ENCODE peak calls at places on chromosomes 4 and X, in ten cellular contexts. Q is adipocyte; G is H9; M is body of pancreas; D is Peyer's patch; C is colonic mucosa; W is left ventricle myocardium inferior; U is iPS DF 6.9; V is stomach; J is CD4-positive, alpha-beta memory T cell. O is an unnamed sample.
A peak's percentile ranks its signal among the peaks of the same experiment; 100 is the strongest.

GRCh38 chrX:40146471-40147398 is 49.0 kb upstream of the BCOR start:
- DNase-seq in Q (peak; percentile 66), G (peak; percentile 74), M (peak; percentile 51), D (no peak), C (peak; percentile 22), W (no peak), U (no peak), V (no peak), J (no peak), O (peak; percentile 65)

GRCh38 chr4:150305995-150306394 is 227.8 kb downstream of the DCLK2 start:
- DNase-seq in Q (peak; percentile 71), G (no peak), M (no peak), D (no peak), C (no peak), W (no peak), U (no peak), V (no peak), J (no peak), O (no peak)

GRCh38 chr4:1006856-1007255 is 4.6 kb upstream of the FGFRL1 start:
- DNase-seq in Q (no peak), G (no peak), M (no peak), D (no peak), C (no peak), W (no peak), U (no peak), V (no peak), J (no peak), O (no peak)

GRCh38 chr4:10196191-10196590 is 79.6 kb upstream of the WDR1 start:
- DNase-seq in Q (no peak), G (no peak), M (no peak), D (no peak), C (no peak), W (no peak), U (no peak), V (no peak), J (no peak), O (no peak)

GRCh38 chr4:61555789-61556188 is 355.7 kb downstream of the ADGRL3 start:
- DNase-seq in Q (no peak), G (no peak), M (no peak), D (no peak), C (no peak), W (no peak), U (no peak), V (peak; percentile 40), J (no peak), O (no peak)

GRCh38 chr4:128384091-128384520 is 96.5 kb upstream of the PGRMC2 start:
- DNase-seq in Q (peak; percentile 47), G (no peak), M (no peak), D (no peak), C (no peak), W (no peak), U (no peak), V (no peak), J (no peak), O (no peak)

GRCh38 chr4:133151681-133152329 is 2.7 kb downstream of the PCDH10 start:
- DNase-seq in Q (peak; percentile 63), G (peak; percentile 73), M (no peak), D (no peak), C (no peak), W (no peak), U (no peak), V (no peak), J (no peak), O (peak; percentile 45)

GRCh38 chrX:107646736-107647135 is 18.4 kb downstream of the PRPS1 start:
- DNase-seq in Q (no peak), G (no peak), M (no peak), D (no peak), C (no peak), W (no peak), U (no peak), V (no peak), J (no peak), O (no peak)

GRCh38 chr4:81493895-81494490 is 22.3 kb upstream of the RASGEF1B start:
- DNase-seq in Q (peak; percentile 41), G (no peak), M (no peak), D (no peak), C (no peak), W (no peak), U (no peak), V (no peak), J (peak; percentile 30), O (no peak)

GRCh38 chr4:119872344-119873031 is 194.2 kb downstream of the MAD2L1 start:
- DNase-seq in Q (no peak), G (no peak), M (no peak), D (no peak), C (no peak), W (no peak), U (no peak), V (no peak), J (no peak), O (no peak)

GRCh38 chr4:20444599-20445337 is 193.1 kb downstream of the SLIT2 start:
- DNase-seq in Q (peak; percentile 42), G (no peak), M (no peak), D (no peak), C (no peak), W (no peak), U (no peak), V (no peak), J (no peak), O (no peak)

GRCh38 chr4:43709443-43709842 is 739.2 kb downstream of the KCTD8 start:
- DNase-seq in Q (no peak), G (no peak), M (no peak), D (no peak), C (no peak), W (no peak), U (no peak), V (no peak), J (no peak), O (no peak)
- H3K4me1 ChIP-seq in Q (no peaks in the 10 kb centered on the region), G (no peaks in the 10 kb centered on the region), M (no peaks in the 10 kb centered on the region), D (no peaks in the 10 kb centered on the region), C (no peaks in the 10 kb centered on the region), W (no peaks in the 10 kb centered on the region), U (no peaks in the 10 kb centered on the region), V (no peaks in the 10 kb centered on the region), J (no peaks in the 10 kb centered on the region), O (no peaks in the 10 kb centered on the region)

GRCh38 chr4:113588895-113589668 is 172.5 kb downstream of the CAMK2D start:
- DNase-seq in Q (no peak), G (no peak), M (no peak), D (no peak), C (no peak), W (no peak), U (no peak), V (no peak), J (no peak), O (no peak)

GRCh38 chr4:113586072-113586471 is 175.5 kb downstream of the CAMK2D start:
- DNase-seq in Q (no peak), G (no peak), M (no peak), D (no peak), C (no peak), W (no peak), U (no peak), V (no peak), J (no peak), O (no peak)

GRCh38 chr4:113584407-113585150 is 177.0 kb downstream of the CAMK2D start:
- DNase-seq in Q (peak; percentile 61), G (peak; percentile 68), M (no peak), D (no peak), C (no peak), W (no peak), U (peak; percentile 35), V (no peak), J (no peak), O (no peak)

GRCh38 chr4:113587156-113587555 is 174.4 kb downstream of the CAMK2D start:
- DNase-seq in Q (no peak), G (no peak), M (no peak), D (no peak), C (no peak), W (no peak), U (no peak), V (no peak), J (no peak), O (no peak)

DNA sequence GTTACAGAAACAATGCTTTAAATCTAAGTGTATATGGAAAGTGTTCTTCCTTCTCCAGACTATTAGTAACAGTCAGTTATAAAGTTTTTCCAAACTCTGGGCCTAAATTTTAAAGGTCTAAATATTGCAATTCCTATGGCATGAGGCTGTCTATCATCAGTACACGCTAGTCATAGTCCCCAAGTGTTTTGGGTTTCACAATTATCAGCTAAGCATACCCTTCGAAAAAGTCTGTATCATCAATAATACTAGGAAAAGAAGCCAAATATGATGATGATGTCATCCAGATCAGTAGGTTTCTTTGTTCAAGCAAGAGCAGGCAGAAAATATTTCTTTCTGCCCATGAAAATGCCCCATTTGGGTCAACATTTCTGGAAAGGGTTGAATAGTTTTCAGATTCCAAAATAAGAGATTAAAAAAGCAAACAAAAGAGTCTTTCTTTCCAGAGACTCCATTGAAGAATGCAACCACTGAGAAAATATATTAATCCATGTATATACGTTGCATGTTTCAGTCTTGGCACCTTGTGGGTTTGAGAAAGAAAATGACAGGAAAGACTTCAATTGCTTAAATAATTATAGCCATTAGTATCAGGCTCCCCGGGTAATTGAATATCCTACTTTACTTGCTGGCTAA is 173.8 kb downstream of the CAMK2D start:
- DNase-seq in Q (no peak), G (no peak), M (no peak), D (no peak), C (no peak), W (no peak), U (no peak), V (no peak), J (no peak), O (no peak)
- H3K4me1 ChIP-seq in Q (peaks cover 69% of the 10 kb centered on the region), G (peaks cover 5% of the 10 kb centered on the region), M (peaks cover 7% of the 10 kb centered on the region), D (no peaks in the 10 kb centered on the region), C (no peaks in the 10 kb centered on the region), W (peaks cover 90% of the 10 kb centered on the region), U (peaks cover 5% of the 10 kb centered on the region), V (peaks cover 43% of the 10 kb centered on the region), J (peaks cover 3% of the 10 kb centered on the region), O (peaks cover under 1% of the 10 kb centered on the region)

GRCh38 chr4:168846414-168846813 is 163.6 kb downstream of the CBR4 start:
- DNase-seq in Q (no peak), G (no peak), M (no peak), D (no peak), C (no peak), W (no peak), U (no peak), V (no peak), J (no peak), O (no peak)
- H3K4me1 ChIP-seq in Q (peaks cover 61% of the 10 kb centered on the region), G (peaks cover 15% of the 10 kb centered on the region), M (peaks cover 6% of the 10 kb centered on the region), D (no peaks in the 10 kb centered on the region), C (no peaks in the 10 kb centered on the region), W (peaks cover 100% of the 10 kb centered on the region), U (peaks cover 8% of the 10 kb centered on the region), V (peaks cover 84% of the 10 kb centered on the region), J (no peaks in the 10 kb centered on the region), O (peaks cover 8% of the 10 kb centered on the region)

GRCh38 chr4:73518340-73518739 is 36.8 kb downstream of the AFM start:
- DNase-seq in Q (no peak), G (no peak), M (no peak), D (no peak), C (no peak), W (no peak), U (no peak), V (no peak), J (no peak), O (no peak)

GRCh38 chr4:73523126-73523525 is 41.6 kb downstream of the AFM start:
- DNase-seq in Q (no peak), G (no peak), M (no peak), D (no peak), C (no peak), W (no peak), U (no peak), V (no peak), J (no peak), O (no peak)

GRCh38 chr4:73525611-73526010 is 44.1 kb downstream of the AFM start:
- DNase-seq in Q (no peak), G (no peak), M (no peak), D (no peak), C (no peak), W (no peak), U (no peak), V (no peak), J (no peak), O (no peak)

GRCh38 chr4:73520821-73521220 is 39.3 kb downstream of the AFM start:
- DNase-seq in Q (peak; percentile 17), G (peak; percentile 52), M (no peak), D (no peak), C (no peak), W (no peak), U (peak; percentile 13), V (no peak), J (no peak), O (no peak)
- H3K4me1 ChIP-seq in Q (peaks cover 12% of the 10 kb centered on the region), G (no peaks in the 10 kb centered on the region), M (no peaks in the 10 kb centered on the region), D (no peaks in the 10 kb centered on the region), C (no peaks in the 10 kb centered on the region), W (no peaks in the 10 kb centered on the region), U (peaks cover 2% of the 10 kb centered on the region), V (no peaks in the 10 kb centered on the region), J (no peaks in the 10 kb centered on the region), O (no peaks in the 10 kb centered on the region)

O was measured in aorta.